ENCODE peak calls at places on chromosome 4, in ten cellular contexts. B is suprapubic skin, F is lower leg skin, U is upper lobe of left lung, R is transverse colon, I is uterus, C is IMR-90, A is A549, Z is ovary, E is endothelial cell of umbilical vein. X is an unnamed sample.

GRCh38 chr4:125741825-125742452 is 427.2 kb downstream of the FAT4 start:
- DNase-seq in E (peak), Z (no peak), A (peak), F (no peak), B (no peak), C (peak), U (no peak), I (no peak), R (no peak), X (peak)

GRCh38 chr4:6658635-6659075 is 18.2 kb downstream of the MRFAP1 start:
- DNase-seq in I (no peak), F (peak), B (no peak), A (no peak), Z (peak), E (peak), R (peak), U (no peak), C (peak), X (peak)

GRCh38 chr4:70452946-70453345 is 19.1 kb upstream of the MUC7 start:
- DNase-seq in I (no peak), R (no peak), C (no peak), A (no peak), U (no peak), E (no peak), Z (no peak), B (no peak), F (no peak), X (no peak)

GRCh38 chr4:168509786-168510185 is 12.9 kb downstream of the PALLD start:
- DNase-seq in Z (no peak), A (no peak), U (no peak), C (peak), R (no peak), F (no peak), I (no peak), B (no peak), E (no peak), X (no peak)

GRCh38 chr4:143341186-143341755 is 4.6 kb downstream of the GAB1 start:
- DNase-seq in U (no peak), I (no peak), A (no peak), C (no peak), E (no peak), F (no peak), R (peak), B (no peak), Z (no peak), X (peak)

GRCh38 chr4:78186597-78187543 is 129.7 kb downstream of the FRAS1 start:
- DNase-seq in E (no peak), C (no peak), U (no peak), R (no peak), F (no peak), A (no peak), Z (no peak), B (no peak), I (no peak), X (no peak)

GRCh38 chr4:158796370-158797140 is 27.7 kb downstream of the FNIP2 start:
- DNase-seq in B (no peak), E (no peak), R (no peak), U (peak), Z (no peak), F (no peak), I (no peak), A (no peak), C (peak), X (peak)

GRCh38 chr4:79748835-79749234 is 324.2 kb downstream of the ANTXR2 start:
- DNase-seq in F (no peak), I (no peak), A (no peak), R (no peak), Z (no peak), E (no peak), C (no peak), U (no peak), B (no peak), X (no peak)

GRCh38 chr4:102869569-102870227 is 906 bp downstream of the CISD2 start:
- DNase-seq in R (no peak), U (no peak), A (no peak), Z (no peak), F (no peak), I (no peak), C (peak), E (no peak), B (no peak), X (no peak)

GRCh38 chr4:86242677-86243076 is 117.2 kb downstream of the MAPK10 start:
- DNase-seq in F (no peak), R (no peak), C (no peak), A (no peak), Z (no peak), I (no peak), E (no peak), B (no peak), U (no peak), X (no peak)

GRCh38 chr4:3607690-3608514 is 75.7 kb upstream of the LRPAP1 start:
- DNase-seq in C (no peak), A (no peak), B (peak), I (no peak), E (no peak), U (no peak), Z (no peak), R (no peak), F (no peak), X (no peak)

GRCh38 chr4:25938251-25939186 is 24.5 kb downstream of the SMIM20 start:
- DNase-seq in B (no peak), R (no peak), U (peak), I (no peak), C (peak), Z (no peak), E (no peak), A (no peak), F (no peak), X (no peak)

GRCh38 chr4:94758141-94758699 is 465 bp downstream of the BMPR1B start:
- DNase-seq in A (peak), U (no peak), B (peak), E (peak), F (no peak), Z (peak), I (peak), C (no peak), R (peak), X (no peak)

GRCh38 chr4:8427761-8428287 is 12.7 kb downstream of the ACOX3 start:
- DNase-seq in A (no peak), U (no peak), R (peak), F (peak), Z (no peak), E (peak), B (no peak), I (no peak), C (peak), X (no peak)

GRCh38 chr4:10554694-10555093 is 97.5 kb upstream of the ZNF518B start:
- DNase-seq in B (no peak), R (peak), E (peak), A (peak), C (peak), I (peak), U (peak), Z (peak), F (no peak), X (peak)

GRCh38 chr4:59393780-59394179 is 1806.3 kb upstream of the ADGRL3 start:
- DNase-seq in B (no peak), A (no peak), C (no peak), E (no peak), R (no peak), U (no peak), F (no peak), I (no peak), Z (no peak), X (no peak)

DNA sequence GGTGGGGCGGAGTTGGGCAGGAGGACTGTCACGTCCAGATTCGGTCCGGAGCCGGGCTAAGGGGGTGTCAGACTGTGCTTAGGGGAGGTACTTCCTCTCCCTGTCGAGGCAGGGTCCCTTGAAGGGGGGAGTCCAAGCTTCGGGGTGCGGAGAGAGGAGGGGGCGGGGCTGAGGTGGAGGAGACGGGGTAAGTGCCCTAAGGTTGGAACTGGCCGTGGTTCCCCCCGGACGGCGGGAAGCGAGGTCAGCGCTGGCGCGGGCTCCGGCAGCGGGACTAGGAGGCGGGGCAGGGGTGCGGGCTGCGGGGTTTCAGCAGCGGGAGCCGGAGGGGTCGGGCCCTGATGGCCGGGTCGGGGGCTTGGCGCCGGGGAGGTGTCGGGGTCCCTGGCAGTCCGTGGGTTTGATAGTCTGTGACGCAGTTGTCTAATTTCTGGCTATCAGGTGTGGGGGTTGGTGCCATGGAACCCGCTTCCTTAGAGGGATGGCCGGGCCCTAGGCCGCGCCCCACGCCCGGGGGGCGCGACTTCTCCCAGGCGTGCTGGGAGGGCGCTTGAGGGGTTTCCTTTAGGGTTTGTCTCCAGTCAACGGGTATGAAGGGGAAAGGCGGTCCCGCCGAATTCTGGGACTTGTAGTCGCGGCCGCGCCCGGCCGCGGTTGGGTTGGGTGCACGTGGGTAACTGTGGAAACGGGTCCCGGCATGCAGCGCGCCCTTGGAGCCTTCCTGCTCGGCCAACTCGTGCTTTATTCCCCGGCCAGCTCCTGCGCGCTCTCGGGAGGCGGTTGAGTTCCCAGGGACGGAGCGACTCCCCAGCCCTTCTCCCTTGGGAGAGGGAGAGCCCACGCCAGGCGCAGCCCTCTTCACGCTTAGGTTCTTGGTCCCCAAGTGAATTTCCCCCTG is 1.5 kb downstream of the DCUN1D4 start:
- DNase-seq in B (peak), R (peak), A (peak), F (peak), I (peak), Z (peak), E (peak), U (peak), C (peak), X (peak)
- TF ChIP-seq POLR2A in B (no peak), R (no peak), A (peak), F (no peak), I (peak), Z (peak), E (peak), U (peak), C (no peak), X (peak)

GRCh38 chr4:784401-785331 is 41.3 kb downstream of the CPLX1 start:
- DNase-seq in B (peak), I (no peak), F (no peak), Z (no peak), C (no peak), R (no peak), E (no peak), U (no peak), A (no peak), X (no peak)

GRCh38 chr4:779555-779954 is 46.4 kb downstream of the CPLX1 start:
- DNase-seq in Z (no peak), U (no peak), A (no peak), C (no peak), I (no peak), F (no peak), E (no peak), B (no peak), R (no peak), X (no peak)

GRCh38 chr4:780730-781492 is 45.0 kb downstream of the CPLX1 start:
- DNase-seq in E (peak), B (peak), A (no peak), R (no peak), U (no peak), Z (no peak), F (peak), I (no peak), C (peak), X (peak)

GRCh38 chr4:783133-783541 is 42.8 kb downstream of the CPLX1 start:
- DNase-seq in C (no peak), U (no peak), A (no peak), I (no peak), B (peak), E (no peak), Z (peak), F (no peak), R (no peak), X (no peak)

GRCh38 chr4:781493-782216 is 44.3 kb downstream of the CPLX1 start:
- DNase-seq in B (peak), R (peak), F (peak), U (peak), C (peak), A (peak), Z (peak), E (peak), I (peak), X (peak)
- TF ChIP-seq POLR2A in B (peak), R (peak), F (peak), U (peak), C (peak), A (peak), Z (peak), E (peak), I (peak), X (peak)

DNA sequence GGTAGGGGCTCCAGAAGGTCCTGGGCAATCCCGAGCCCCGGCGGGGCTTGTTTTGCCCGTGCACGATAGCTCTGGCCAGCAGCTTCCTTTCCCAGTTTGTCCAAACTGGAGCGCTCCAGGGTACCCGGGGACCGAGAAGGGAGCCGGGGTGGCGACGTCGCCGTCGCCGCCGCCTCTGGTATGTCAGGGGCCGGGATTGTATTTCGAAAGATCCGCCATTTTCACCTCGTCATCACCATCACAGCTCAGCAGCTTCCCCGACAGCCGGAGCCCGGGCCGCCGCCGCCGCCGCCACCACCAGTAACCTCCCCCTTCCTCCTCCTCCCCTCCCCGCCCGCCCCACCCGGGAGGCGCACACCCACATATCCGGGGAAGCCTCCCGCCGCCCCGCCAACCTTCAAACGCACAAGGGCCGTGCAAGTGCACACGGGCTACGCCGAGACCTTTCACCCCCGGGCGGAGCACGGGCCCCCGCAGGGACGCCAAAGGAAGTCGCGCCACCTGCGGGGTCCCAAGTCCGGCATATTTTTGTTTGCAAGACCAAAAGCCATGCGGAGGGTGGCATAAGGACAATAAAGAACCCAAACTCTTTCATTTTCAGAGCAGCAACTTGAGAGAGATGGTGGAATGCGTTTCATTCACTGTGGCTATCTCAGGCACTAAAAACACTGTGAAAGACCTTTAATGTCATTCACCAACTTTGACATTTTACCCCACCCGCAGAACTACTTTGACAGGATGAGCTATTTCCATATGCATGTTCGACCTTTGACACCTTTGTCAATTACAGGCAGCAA is at the start of gene LIN54:
- DNase-seq in C (peak), I (peak), A (peak), B (peak), F (peak), Z (peak), U (peak), E (peak), R (peak), X (peak)
- TF ChIP-seq POLR2A in C (peak), I (no peak), A (no peak), B (no peak), F (no peak), Z (no peak), U (no peak), E (no peak), R (peak), X (peak)

DNA sequence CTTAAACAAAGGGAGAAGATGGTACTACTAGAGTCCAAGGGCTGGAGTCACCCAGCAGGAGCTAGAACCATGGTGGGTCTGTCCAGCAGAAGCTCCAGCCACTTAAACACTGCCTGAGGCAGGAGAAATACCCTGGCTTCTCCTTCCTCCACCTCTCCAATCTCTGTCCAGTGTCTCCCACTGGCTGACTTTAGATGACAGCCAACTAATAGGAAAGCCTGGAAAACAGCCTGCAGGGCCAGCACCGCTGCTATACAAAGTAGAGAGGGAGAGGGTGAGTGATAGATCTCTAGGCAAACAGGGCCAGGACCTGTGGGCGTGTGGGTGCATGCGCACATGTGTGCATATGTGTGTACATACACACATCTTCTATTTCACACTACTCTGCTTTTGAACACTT is 56.5 kb upstream of the ATP8A1 start:
- DNase-seq in Z (no peak), F (no peak), B (no peak), C (no peak), R (no peak), A (no peak), E (no peak), U (no peak), I (no peak), X (no peak)
- TF ChIP-seq POLR2A in Z (no peak), F (no peak), B (no peak), C (no peak), R (no peak), A (no peak), E (no peak), U (no peak), I (no peak), X (no peak)

GRCh38 chr4:184506527-184507121 is 32.3 kb upstream of the IRF2 start:
- DNase-seq in A (peak), E (no peak), C (no peak), R (peak), I (no peak), U (peak), B (no peak), F (no peak), Z (no peak), X (peak)
- TF ChIP-seq POLR2A in A (no peak), E (no peak), C (no peak), R (no peak), I (no peak), U (no peak), B (no peak), F (no peak), Z (no peak), X (no peak)

GRCh38 chr4:105632599-105632998 is 75.9 kb downstream of the INTS12 start:
- DNase-seq in R (no peak), Z (no peak), F (no peak), B (no peak), E (no peak), A (no peak), U (no peak), I (no peak), C (no peak), X (no peak)
- TF ChIP-seq POLR2A in R (no peak), Z (no peak), F (no peak), B (no peak), E (no peak), A (no peak), U (no peak), I (no peak), C (no peak), X (no peak)